ENCODE peak calls at places on chromosomes 1 and 21, in six cellular contexts. V, L, D, U, J and C are unnamed samples. For H3K4me1, the result is how much of the 10 kb centered on the place peaks cover.

GRCh38 chr1:169138866-169139670 is 32.6 kb downstream of the ATP1B1 start:
- DNase-seq in D (no peak), J (no peak), U (no peak), V (no peak), L (no peak), C (no peak)

GRCh38 chr1:201751872-201752271 is 77.1 kb upstream of the IPO9 start:
- DNase-seq in V (no peak), D (no peak), U (no peak), L (no peak), J (no peak), C (no peak)

GRCh38 chr1:54861070-54861761 is 25.8 kb downstream of the DHCR24 start:
- DNase-seq in D (no peak), V (no peak), J (no peak), L (no peak), U (no peak), C (no peak)

GRCh38 chr1:47996406-47997226 is 569 bp downstream of the TRABD2B start:
- DNase-seq in U (no peak), V (no peak), L (peak), D (no peak), J (no peak), C (peak)

GRCh38 chr1:93878501-93878888 is 511 bp downstream of the DNTTIP2 start:
- DNase-seq in J (peak), L (peak), D (peak), V (peak), U (peak), C (peak)

GRCh38 chr1:162373072-162373427 is 3.6 kb downstream of the SPATA46 start:
- DNase-seq in V (no peak), U (no peak), D (no peak), J (peak), L (no peak), C (no peak)

GRCh38 chr1:234270581-234271242 is 102.5 kb upstream of the COA6 start:
- DNase-seq in L (no peak), D (no peak), U (no peak), V (no peak), J (no peak), C (no peak)

GRCh38 chr1:210696709-210697108 is 368.0 kb downstream of the HHAT start:
- DNase-seq in U (no peak), D (no peak), L (no peak), V (no peak), J (no peak), C (no peak)

GRCh38 chr1:224641030-224641429 is 24.9 kb downstream of the CNIH3 start:
- DNase-seq in V (no peak), L (no peak), U (no peak), J (no peak), D (no peak), C (no peak)

GRCh38 chr21:16079830-16080229 is 350.0 kb downstream of the USP25 start:
- DNase-seq in J (no peak), U (no peak), L (no peak), D (no peak), V (no peak), C (no peak)

GRCh38 chr1:212035123-212035834 is at the start of the genes DTL and INTS7:
- DNase-seq in U (peak), L (peak), V (peak), D (peak), J (peak), C (peak)

GRCh38 chr1:236083650-236084385 is 18.9 kb upstream of the NID1 start:
- DNase-seq in V (no peak), L (no peak), J (no peak), U (no peak), D (no peak), C (no peak)

GRCh38 chr1:185062710-185063370 is 17.5 kb downstream of the RNF2 start:
- DNase-seq in L (no peak), U (no peak), J (no peak), V (no peak), D (no peak), C (no peak)

GRCh38 chr1:56836359-56836758 is 17.2 kb upstream of the FYB2 start:
- DNase-seq in J (no peak), U (no peak), D (no peak), L (no peak), V (no peak), C (no peak)

GRCh38 chr1:57017717-57018116 is 51.9 kb upstream of the C8B start:
- DNase-seq in J (no peak), V (no peak), L (peak), D (no peak), U (no peak), C (no peak)

GRCh38 chr1:14143777-14144176 is 443.8 kb downstream of the PRDM2 start:
- DNase-seq in D (no peak), U (no peak), L (no peak), J (no peak), V (no peak), C (no peak)

GRCh38 chr1:100782473-100783010 is 63.0 kb downstream of the VCAM1 start:
- DNase-seq in U (no peak), D (no peak), J (no peak), L (no peak), V (no peak), C (no peak)

GRCh38 chr1:161258439-161259386 is at the start of gene PCP4L1:
- DNase-seq in V (peak), U (no peak), L (peak), D (peak), J (peak), C (peak)

GRCh38 chr1:208430220-208430619 is 186.0 kb upstream of the PLXNA2 start:
- DNase-seq in D (no peak), J (no peak), L (no peak), U (no peak), V (no peak), C (no peak)

GRCh38 chr1:85243336-85243735 is 16.1 kb downstream of the C1orf52 start:
- DNase-seq in D (no peak), L (no peak), V (no peak), J (no peak), U (no peak), C (no peak)

GRCh38 chr1:85240659-85241058 is 18.8 kb downstream of the C1orf52 start:
- DNase-seq in D (no peak), L (no peak), J (no peak), V (no peak), U (no peak), C (no peak)

GRCh38 chr1:85244271-85245053 is 15.0 kb downstream of the C1orf52 start:
- DNase-seq in U (no peak), L (no peak), J (no peak), D (no peak), V (no peak), C (no peak)

GRCh38 chr1:85237613-85238012 is 21.8 kb downstream of the C1orf52 start:
- DNase-seq in D (no peak), L (no peak), V (no peak), U (no peak), J (no peak), C (no peak)

GRCh38 chr1:85240174-85240601 is 19.3 kb downstream of the C1orf52 start:
- DNase-seq in L (no peak), D (no peak), V (no peak), U (no peak), J (no peak), C (no peak)
- TF ChIP-seq CTCF in L (peak), D (no peak), V (peak), U (no peak), J (no peak), C (peak)

DNA sequence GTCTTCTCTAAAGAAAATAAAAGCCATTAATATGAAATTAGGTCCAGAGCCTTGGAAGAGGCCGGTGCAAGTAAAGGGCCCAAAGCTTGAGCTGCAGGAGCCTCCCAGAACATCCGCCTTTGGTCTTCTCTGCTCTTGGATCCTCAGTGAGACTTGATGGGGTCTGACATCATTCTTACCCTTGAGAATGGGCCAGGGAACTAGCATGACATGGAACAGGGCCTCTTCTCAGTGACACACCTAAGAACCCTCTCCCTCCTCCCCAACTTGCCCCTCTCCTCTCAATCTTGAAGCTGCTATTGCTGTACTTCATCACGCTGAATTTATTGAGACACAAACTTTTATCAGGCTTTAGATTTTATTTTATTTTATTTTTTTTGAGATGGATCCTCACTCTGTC is 40.3 kb upstream of the SRSF10 start:
- DNase-seq in U (no peak), J (no peak), V (no peak), L (no peak), D (no peak), C (no peak)
- H3K4me1 ChIP-seq in U (under half), J (half or more), V (under half), L (half or more), D (under half), C (under half)

DNA sequence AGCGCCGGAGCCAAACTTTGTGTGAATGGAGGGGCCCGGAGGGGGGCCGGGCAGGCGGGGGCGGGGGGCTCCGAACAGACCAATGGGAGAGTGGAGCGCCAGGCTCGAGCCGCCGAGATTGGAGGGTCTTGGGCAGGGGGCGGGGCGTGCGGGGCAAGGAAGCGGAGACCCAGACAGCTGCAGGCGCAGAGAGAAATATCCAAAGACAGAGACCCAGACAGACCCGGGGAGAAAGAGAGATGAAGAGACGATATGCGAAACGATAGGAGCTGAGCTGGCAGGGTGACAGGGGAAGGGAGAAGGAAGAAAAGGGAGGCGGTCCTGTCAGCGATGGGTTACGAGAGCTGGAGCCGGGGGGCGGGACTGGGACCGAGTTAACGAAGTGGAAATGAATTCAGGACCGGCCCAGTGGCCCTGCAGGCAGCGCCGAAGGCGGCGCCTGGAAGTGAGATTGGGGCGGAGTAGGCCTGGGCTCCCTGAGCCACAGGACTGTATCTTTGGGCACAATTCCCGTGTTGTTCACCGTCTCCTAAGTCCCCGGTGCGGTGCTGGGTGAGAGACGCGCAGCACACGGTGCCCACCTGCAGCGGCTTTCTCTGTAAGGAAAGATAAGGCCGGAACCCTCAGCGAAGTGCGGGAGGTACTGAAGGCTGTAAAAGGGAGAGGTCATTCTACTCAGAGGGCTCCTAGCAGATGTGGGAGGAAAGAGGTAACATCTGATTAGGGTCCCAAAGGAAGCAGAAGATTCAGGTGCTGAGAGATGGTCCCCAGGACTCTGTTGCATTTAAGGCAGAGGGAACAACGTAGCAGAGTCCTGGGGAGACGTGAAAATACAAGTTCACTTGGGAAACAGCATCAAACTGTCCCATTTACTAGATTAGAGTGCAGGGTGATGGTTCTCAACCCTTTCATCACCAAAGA is 543 bp upstream of the KCNJ10 start:
- DNase-seq in V (peak), J (peak), L (peak), U (peak), D (peak), C (peak)
- H3K27ac ChIP-seq in V (no peak), J (peak), L (no peak), U (peak), D (no peak), C (peak)

GRCh38 chr21:20265704-20266368 is 732.4 kb upstream of the NCAM2 start:
- DNase-seq in D (no peak), L (no peak), V (no peak), U (no peak), J (no peak), C (no peak)
- TF ChIP-seq CTCF in D (no peak), L (no peak), V (no peak), U (no peak), J (no peak), C (no peak)

DNA sequence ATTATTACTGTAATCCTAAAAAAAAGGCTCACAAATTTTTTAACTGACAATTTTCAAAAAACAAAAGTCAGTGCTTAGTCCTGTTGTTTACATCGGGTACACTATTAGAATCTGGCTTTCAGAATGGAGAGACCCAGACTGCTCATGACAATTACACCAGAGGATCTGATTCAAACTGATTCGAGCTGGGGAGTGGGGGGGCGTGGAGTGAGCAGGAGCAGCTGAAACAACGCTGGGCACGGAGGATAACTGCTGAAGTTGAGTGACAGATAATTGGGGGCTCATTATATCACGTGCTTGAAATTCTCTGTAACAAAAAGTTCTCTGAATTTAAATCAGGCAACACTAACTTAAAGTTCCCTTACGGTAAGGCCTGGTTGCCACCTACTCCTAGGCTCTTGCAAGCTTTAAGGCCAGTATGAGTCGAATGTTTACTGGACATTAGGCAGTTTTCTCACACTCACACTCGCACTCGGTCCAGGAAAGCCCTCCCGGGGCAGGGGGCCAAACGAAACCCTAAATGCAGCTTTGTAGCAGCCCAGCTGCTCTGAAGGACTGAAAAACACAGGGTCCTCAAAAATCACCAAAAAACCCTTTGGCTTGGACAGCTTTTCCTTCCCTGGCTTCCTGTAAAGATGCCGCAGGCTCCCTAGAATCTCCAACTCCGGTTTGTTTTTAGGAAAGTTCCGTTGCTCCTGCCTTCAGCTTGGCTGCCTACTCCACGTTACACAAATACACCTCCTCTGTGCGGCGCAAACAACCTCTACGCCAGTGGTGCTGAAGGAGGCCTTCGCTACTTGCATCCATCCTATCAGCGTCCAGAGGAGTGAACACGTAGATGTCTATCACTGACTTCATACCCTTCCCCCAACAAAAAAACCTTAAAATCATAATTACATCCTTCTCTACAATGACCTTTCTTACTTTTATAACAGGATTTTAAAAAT is 42.9 kb downstream of the CAPZB start:
- DNase-seq in U (no peak), V (no peak), L (no peak), D (no peak), J (peak), C (no peak)
- H3K4me1 ChIP-seq in U (half or more), V (under half), L (half or more), D (half or more), J (half or more), C (under half)

GRCh38 chr1:68653882-68654281 is 157.0 kb upstream of the DEPDC1 start:
- DNase-seq in D (no peak), U (no peak), V (no peak), L (no peak), J (no peak), C (no peak)

GRCh38 chr1:68651115-68651514 is 154.2 kb upstream of the DEPDC1 start:
- DNase-seq in J (no peak), V (no peak), U (no peak), D (no peak), L (no peak), C (no peak)
- H3K27ac ChIP-seq in J (no peak), V (no peak), U (no peak), D (no peak), L (no peak), C (no peak)